ENCODE peak calls at places on chromosome 17, in eight cellular contexts. I is neural progenitor cell, K is OCI-LY7, T is IMR-90, E is PC-3, R is HCT116, N is GM23248, H is fibroblast of lung. Z is an unnamed sample.
A peak's percentile ranks its signal among the peaks of the same experiment; 100 is the strongest.

GRCh38 chr17:57948555-57949420 is 6.4 kb downstream of the CUEDC1 start:
- DNase-seq in I (no peak), K (no peak), T (peak; percentile 96), E (peak; percentile 99), R (peak; percentile 100), N (peak; percentile 96), H (peak; percentile 98), Z (no peak)

GRCh38 chr17:75365009-75365930 is 40.2 kb downstream of the GRB2 start:
- DNase-seq in I (peak; percentile 21), K (peak; percentile 66), T (no peak), E (no peak), R (no peak), N (no peak), H (peak; percentile 58), Z (no peak)

GRCh38 chr17:73089918-73090317 is 2.6 kb downstream of the SLC39A11 start:
- DNase-seq in I (no peak), K (no peak), T (no peak), E (no peak), R (no peak), N (no peak), H (no peak), Z (no peak)

GRCh38 chr17:58337600-58338453 is 9.2 kb upstream of the TSPOAP1 start:
- DNase-seq in I (peak; percentile 75), K (peak; percentile 96), T (peak; percentile 96), E (no peak), R (no peak), N (peak; percentile 87), H (peak; percentile 95), Z (peak; percentile 94)

GRCh38 chr17:55433029-55433628 is 11.5 kb upstream of the MMD start:
- DNase-seq in I (no peak), K (no peak), T (peak; percentile 60), E (peak; percentile 99), R (peak; percentile 86), N (peak; percentile 42), H (peak; percentile 65), Z (no peak)

GRCh38 chr17:47072881-47073280 is 93.8 kb upstream of the RPRML start:
- DNase-seq in I (no peak), K (no peak), T (peak; percentile 33), E (no peak), R (no peak), N (no peak), H (peak; percentile 43), Z (no peak)

GRCh38 chr17:67386965-67387551 is 10.0 kb downstream of the PITPNC1 start:
- DNase-seq in I (peak; percentile 85), K (peak; percentile 56), T (peak; percentile 55), E (peak; percentile 74), R (peak; percentile 64), N (peak; percentile 61), H (peak; percentile 20), Z (peak; percentile 75)

GRCh38 chr17:48593840-48594411 is 347 bp upstream of the HOXB5 start:
- DNase-seq in I (peak; percentile 87), K (peak; percentile 78), T (peak; percentile 99), E (peak; percentile 88), R (no peak), N (peak; percentile 87), H (peak; percentile 87), Z (peak; percentile 93)

GRCh38 chr17:63546308-63547082 is 3.8 kb upstream of the DCAF7 start:
- DNase-seq in I (no peak), K (no peak), T (no peak), E (no peak), R (no peak), N (no peak), H (no peak), Z (no peak)

GRCh38 chr17:64503821-64504768 is 2.0 kb downstream of the DDX5 start:
- DNase-seq in I (no peak), K (no peak), T (no peak), E (no peak), R (no peak), N (peak; percentile 58), H (no peak), Z (no peak)

GRCh38 chr17:73782641-73783381 is 138.6 kb upstream of the SDK2 start:
- DNase-seq in I (peak; percentile 49), K (peak; percentile 66), T (no peak), E (peak; percentile 18), R (peak; percentile 74), N (no peak), H (no peak), Z (peak; percentile 80)

GRCh38 chr17:40554646-40555295 is 10.5 kb downstream of the CCR7 start:
- DNase-seq in I (no peak), K (no peak), T (no peak), E (no peak), R (no peak), N (no peak), H (no peak), Z (peak; percentile 36)
- H4K20me1 ChIP-seq in I (no peaks in the 10 kb centered on the region), K (no peaks in the 10 kb centered on the region), T (no peaks in the 10 kb centered on the region), E (no peaks in the 10 kb centered on the region), R (no peaks in the 10 kb centered on the region), N (no peaks in the 10 kb centered on the region), H (no peaks in the 10 kb centered on the region), Z (no peaks in the 10 kb centered on the region)

DNA sequence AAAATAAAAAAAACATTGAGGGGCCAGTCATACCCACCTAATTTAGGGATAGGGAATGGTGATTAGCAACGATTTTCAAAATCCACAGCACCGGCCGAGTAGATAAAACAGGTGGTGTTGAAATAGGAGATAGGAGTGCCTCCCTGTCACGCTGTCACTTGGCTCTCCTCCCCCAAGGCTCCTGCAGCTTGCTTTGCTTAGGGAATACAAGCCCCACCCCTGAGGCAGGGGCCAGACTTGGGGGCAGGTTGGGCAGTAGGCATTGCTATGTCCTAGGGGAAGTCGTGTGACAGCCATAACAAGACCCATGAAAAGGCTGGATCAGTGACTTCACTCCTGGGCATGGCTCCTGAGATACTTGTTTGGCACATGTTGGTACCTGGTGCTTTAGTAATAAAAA is 25.8 kb downstream of the POLR2A start:
- DNase-seq in I (no peak), K (no peak), T (no peak), E (no peak), R (no peak), N (no peak), H (no peak), Z (no peak)
- H4K20me1 ChIP-seq in I (peaks cover 14% of the 10 kb centered on the region), K (peaks cover 4% of the 10 kb centered on the region), T (peaks cover 3% of the 10 kb centered on the region), E (no peaks in the 10 kb centered on the region), R (no peaks in the 10 kb centered on the region), N (no peaks in the 10 kb centered on the region), H (no peaks in the 10 kb centered on the region), Z (no peaks in the 10 kb centered on the region)

DNA sequence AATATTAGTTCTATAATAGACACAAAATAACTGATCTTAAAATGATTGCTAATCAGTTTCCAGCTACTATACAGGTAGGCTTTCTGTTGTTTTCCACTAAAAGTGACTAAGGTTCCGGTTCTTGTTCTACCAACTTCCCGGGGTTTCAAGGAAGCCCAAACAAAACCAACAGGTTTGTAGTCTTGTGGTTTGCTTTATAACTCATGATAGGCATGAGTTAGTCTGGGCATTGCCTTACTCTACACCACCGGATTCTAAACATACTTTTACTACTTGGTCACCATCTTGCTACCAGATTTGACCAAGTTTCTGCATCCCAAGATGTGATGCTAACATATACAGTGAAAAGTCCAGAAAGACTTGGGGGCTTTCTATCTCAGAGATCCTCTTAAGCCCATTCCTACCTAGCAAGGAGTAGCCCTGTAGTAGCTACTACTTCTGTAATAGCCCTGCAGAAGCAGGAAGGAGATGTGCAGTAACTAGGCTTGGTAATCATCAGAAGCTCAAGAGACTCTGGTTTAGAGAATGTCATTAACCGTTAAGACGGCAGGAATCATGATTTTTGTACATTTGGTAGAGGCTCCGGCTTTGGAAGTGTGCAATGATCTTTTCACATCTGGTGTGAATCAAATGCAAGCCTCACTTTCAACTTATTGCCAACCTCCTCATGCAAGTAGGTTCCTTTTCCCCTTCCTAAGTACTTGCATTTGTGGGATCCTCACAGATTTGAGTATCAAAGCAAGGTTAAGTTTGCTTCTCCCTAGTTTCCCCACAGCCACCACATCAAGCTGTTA is 1.6 kb downstream of the FAM117A start:
- DNase-seq in I (no peak), K (peak; percentile 50), T (peak; percentile 12), E (peak; percentile 88), R (no peak), N (peak; percentile 33), H (no peak), Z (no peak)
- H4K20me1 ChIP-seq in I (peaks cover 59% of the 10 kb centered on the region), K (peaks cover 15% of the 10 kb centered on the region), T (no peaks in the 10 kb centered on the region), E (no peaks in the 10 kb centered on the region), R (no peaks in the 10 kb centered on the region), N (no peaks in the 10 kb centered on the region), H (no peaks in the 10 kb centered on the region), Z (no peaks in the 10 kb centered on the region)

GRCh38 chr17:885971-886571 is 93.5 kb downstream of the NXN start:
- DNase-seq in I (no peak), K (no peak), T (no peak), E (no peak), R (no peak), N (no peak), H (no peak), Z (no peak)
- H4K20me1 ChIP-seq in I (peaks cover 41% of the 10 kb centered on the region), K (no peaks in the 10 kb centered on the region), T (peaks cover 60% of the 10 kb centered on the region), E (no peaks in the 10 kb centered on the region), R (no peaks in the 10 kb centered on the region), N (no peaks in the 10 kb centered on the region), H (no peaks in the 10 kb centered on the region), Z (no peaks in the 10 kb centered on the region)

GRCh38 chr17:38885728-38886642 is 16.1 kb downstream of the LASP1 start:
- DNase-seq in I (peak; percentile 90), K (no peak), T (peak; percentile 52), E (no peak), R (no peak), N (peak; percentile 52), H (peak; percentile 60), Z (peak; percentile 34)
- H4K20me1 ChIP-seq in I (peaks cover 63% of the 10 kb centered on the region), K (no peaks in the 10 kb centered on the region), T (peaks cover 100% of the 10 kb centered on the region), E (no peaks in the 10 kb centered on the region), R (no peaks in the 10 kb centered on the region), N (peaks cover 30% of the 10 kb centered on the region), H (no peaks in the 10 kb centered on the region), Z (no peaks in the 10 kb centered on the region)

DNA sequence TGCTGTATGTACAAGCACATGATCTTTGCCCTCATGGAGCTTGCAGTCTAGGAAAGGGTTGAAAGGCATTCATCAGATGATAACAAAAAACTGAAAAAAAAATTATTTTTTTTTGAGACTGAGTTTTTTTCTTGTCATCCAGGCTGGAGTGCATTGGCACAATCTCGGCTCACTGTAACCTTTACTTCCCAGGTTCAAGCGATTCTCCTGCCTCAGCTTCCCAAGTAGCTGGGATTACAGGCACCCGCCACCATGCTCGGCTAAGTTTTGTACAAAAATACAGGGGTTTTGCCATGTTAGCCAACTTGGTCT is 38.7 kb upstream of the BCAS3 start:
- DNase-seq in I (no peak), K (no peak), T (no peak), E (no peak), R (no peak), N (no peak), H (no peak), Z (no peak)
- H4K20me1 ChIP-seq in I (peaks cover 49% of the 10 kb centered on the region), K (peaks cover 12% of the 10 kb centered on the region), T (peaks cover 20% of the 10 kb centered on the region), E (peaks cover 5% of the 10 kb centered on the region), R (no peaks in the 10 kb centered on the region), N (peaks cover 10% of the 10 kb centered on the region), H (no peaks in the 10 kb centered on the region), Z (no peaks in the 10 kb centered on the region)

Z was measured in H9.